ENCODE peak calls at places on chromosome 1, in eight cellular contexts. O is fibroblast of mammary gland, Y is GM23338, L is IMR-90, R is kidney epithelial cell, Z is mammary epithelial cell, N is glutamatergic neuron, F is pancreas. P is an unnamed sample.

GRCh38 chr1:236853916-236854601 is 59.0 kb downstream of the MTR start:
- DNase-seq in O (no peak), N (no peak), Y (no peak), L (peak; percentile 21), R (no peak), F (no peak), Z (no peak), P (peak; percentile 46)

GRCh38 chr1:47724427-47724999 is 272.7 kb downstream of the TRABD2B start:
- DNase-seq in Y (no peak), Z (no peak), F (no peak), N (no peak), L (no peak), O (no peak), R (no peak), P (no peak)

GRCh38 chr1:154729031-154729442 is 121.1 kb upstream of the ADAR start:
- DNase-seq in O (peak; percentile 73), L (peak; percentile 61), N (no peak), R (no peak), Z (no peak), Y (no peak), F (no peak), P (peak; percentile 38)

GRCh38 chr1:203813581-203814341 is 18.3 kb downstream of the ZBED6 start:
- DNase-seq in R (no peak), Z (no peak), F (no peak), L (no peak), O (no peak), N (no peak), Y (no peak), P (no peak)

GRCh38 chr1:152770411-152770810 is 4.5 kb upstream of the LCE1F start:
- DNase-seq in O (peak; percentile 38), Y (no peak), R (no peak), F (no peak), Z (no peak), N (no peak), L (no peak), P (no peak)

GRCh38 chr1:20271498-20272400 is 18.9 kb upstream of the VWA5B1 start:
- DNase-seq in F (no peak), Z (peak; percentile 20), O (peak; percentile 20), N (peak; percentile 65), R (no peak), Y (no peak), L (no peak), P (no peak)

GRCh38 chr1:108742268-108742667 is 4.2 kb upstream of the STXBP3 start:
- DNase-seq in F (no peak), N (no peak), Z (no peak), O (no peak), R (no peak), L (no peak), Y (peak; percentile 22), P (no peak)

GRCh38 chr1:153647375-153647714 is 11.2 kb upstream of the SNAPIN start:
- DNase-seq in N (no peak), O (no peak), R (no peak), L (no peak), Y (peak; percentile 59), Z (no peak), F (no peak), P (no peak)

GRCh38 chr1:63691672-63692425 is 82.0 kb upstream of the ROR1 start:
- DNase-seq in L (peak; percentile 94), Z (peak; percentile 68), Y (peak; percentile 92), O (peak; percentile 96), N (no peak), F (peak; percentile 67), R (peak; percentile 70), P (peak; percentile 97)

GRCh38 chr1:171743014-171743870 is 1.4 kb upstream of the VAMP4 start:
- DNase-seq in R (peak; percentile 47), F (no peak), L (peak; percentile 89), Y (no peak), N (no peak), Z (peak; percentile 81), O (peak; percentile 97), P (peak; percentile 76)

GRCh38 chr1:155171836-155172731 is 1.0 kb downstream of the KRTCAP2 start:
- DNase-seq in F (no peak), L (no peak), R (no peak), N (no peak), O (no peak), Y (no peak), Z (no peak), P (no peak)

GRCh38 chr1:211920141-211920572 is 89.6 kb upstream of the LPGAT1 start:
- DNase-seq in L (peak; percentile 69), Y (no peak), Z (no peak), O (peak; percentile 87), N (no peak), R (no peak), F (peak; percentile 60), P (peak; percentile 80)

GRCh38 chr1:163528710-163529348 is 207.1 kb downstream of the NUF2 start:
- DNase-seq in R (no peak), Y (peak; percentile 52), L (peak; percentile 15), Z (peak; percentile 5), N (peak; percentile 33), F (no peak), O (peak; percentile 35), P (peak; percentile 39)

DNA sequence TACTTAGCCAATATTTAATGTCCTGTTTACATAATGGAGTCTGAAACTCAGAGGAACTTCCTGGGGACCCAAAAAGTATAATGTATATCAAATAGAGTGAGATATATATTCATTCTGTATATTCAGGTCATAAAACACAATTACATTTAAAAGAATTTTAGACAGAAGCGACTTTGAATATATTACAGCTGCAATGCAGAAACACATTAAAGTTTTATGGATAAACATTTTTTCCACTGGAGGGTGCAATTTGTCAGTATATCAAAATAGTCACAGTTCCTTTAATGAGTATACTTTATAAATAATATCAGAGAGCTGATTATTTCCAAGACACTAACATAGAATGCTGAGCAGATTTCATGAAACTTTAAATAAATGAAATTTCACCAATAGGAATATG is 43.9 kb upstream of the CRB1 start:
- DNase-seq in O (no peak), R (no peak), F (no peak), Z (no peak), N (no peak), L (no peak), Y (no peak), P (peak; percentile 18)
- TF ChIP-seq CTCF in O (peak; percentile 17), R (peak; percentile 6), F (no peak), Z (no peak), N (no peak), L (peak; percentile 35), Y (peak; percentile 12), P (no peak)

GRCh38 chr1:228265167-228265566 is 57.3 kb downstream of the OBSCN start:
- DNase-seq in O (peak; percentile 30), Y (no peak), F (no peak), R (no peak), L (peak; percentile 33), Z (no peak), N (no peak), P (peak; percentile 36)
- TF ChIP-seq CTCF in O (peak; percentile 39), Y (no peak), F (no peak), R (peak; percentile 26), L (peak; percentile 30), Z (no peak), N (no peak), P (peak; percentile 41)

GRCh38 chr1:27400963-27401341 is 8.5 kb downstream of the GPR3 start:
- DNase-seq in F (no peak), O (no peak), Y (no peak), L (no peak), N (no peak), Z (no peak), R (no peak), P (no peak)

GRCh38 chr1:27405074-27405473 is 12.7 kb downstream of the GPR3 start:
- DNase-seq in L (peak; percentile 30), R (no peak), F (no peak), Z (peak; percentile 54), Y (peak; percentile 76), O (peak; percentile 56), N (peak; percentile 35), P (peak; percentile 90)

GRCh38 chr1:27402349-27402754 is 9.9 kb downstream of the GPR3 start:
- DNase-seq in L (peak; percentile 55), N (no peak), Y (peak; percentile 75), O (peak; percentile 63), Z (peak; percentile 54), F (peak; percentile 78), R (no peak), P (peak; percentile 76)

GRCh38 chr1:27403931-27404330 is 11.5 kb downstream of the GPR3 start:
- DNase-seq in R (no peak), N (no peak), Z (no peak), Y (no peak), F (no peak), O (no peak), L (no peak), P (no peak)

DNA sequence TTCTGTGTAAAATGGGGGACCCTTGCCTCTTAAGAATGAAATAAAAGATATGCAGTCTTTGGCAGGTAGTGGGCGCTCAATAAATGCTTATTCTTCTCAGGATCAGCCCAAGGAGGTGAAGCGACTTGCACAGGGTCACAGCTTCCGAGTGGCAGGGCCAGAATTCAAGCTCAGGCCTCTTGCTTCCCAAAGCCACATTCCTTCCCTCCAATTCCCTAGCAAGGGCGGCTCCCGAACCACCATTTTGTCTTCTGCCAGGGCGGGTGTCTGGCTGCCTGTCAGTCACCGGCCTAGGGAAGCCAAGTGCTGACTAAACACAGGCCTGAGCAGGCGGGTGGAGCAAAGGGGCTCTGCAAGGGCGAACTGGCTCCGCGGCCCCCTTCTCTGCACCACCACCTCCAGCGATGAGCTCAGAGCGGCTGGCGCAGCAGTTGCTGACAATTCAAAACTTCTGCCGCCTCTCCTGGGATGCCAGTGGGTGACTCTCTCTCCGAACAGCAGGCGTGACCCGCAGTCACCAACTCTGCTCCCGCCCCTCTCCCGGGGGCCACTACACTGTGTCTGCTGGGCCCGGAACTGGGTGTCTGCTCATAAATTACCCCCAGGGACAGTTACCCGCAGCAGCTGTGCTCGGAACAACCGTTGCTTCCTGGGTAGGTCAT is 10.8 kb downstream of the GPR3 start:
- DNase-seq in O (peak; percentile 82), Z (no peak), R (no peak), N (no peak), F (no peak), Y (peak; percentile 83), L (peak; percentile 42), P (peak; percentile 60)
- TF ChIP-seq CTCF in O (peak; percentile 33), Z (peak; percentile 22), R (peak; percentile 43), N (no peak), F (no peak), Y (peak; percentile 32), L (peak; percentile 28), P (peak; percentile 25)

DNA sequence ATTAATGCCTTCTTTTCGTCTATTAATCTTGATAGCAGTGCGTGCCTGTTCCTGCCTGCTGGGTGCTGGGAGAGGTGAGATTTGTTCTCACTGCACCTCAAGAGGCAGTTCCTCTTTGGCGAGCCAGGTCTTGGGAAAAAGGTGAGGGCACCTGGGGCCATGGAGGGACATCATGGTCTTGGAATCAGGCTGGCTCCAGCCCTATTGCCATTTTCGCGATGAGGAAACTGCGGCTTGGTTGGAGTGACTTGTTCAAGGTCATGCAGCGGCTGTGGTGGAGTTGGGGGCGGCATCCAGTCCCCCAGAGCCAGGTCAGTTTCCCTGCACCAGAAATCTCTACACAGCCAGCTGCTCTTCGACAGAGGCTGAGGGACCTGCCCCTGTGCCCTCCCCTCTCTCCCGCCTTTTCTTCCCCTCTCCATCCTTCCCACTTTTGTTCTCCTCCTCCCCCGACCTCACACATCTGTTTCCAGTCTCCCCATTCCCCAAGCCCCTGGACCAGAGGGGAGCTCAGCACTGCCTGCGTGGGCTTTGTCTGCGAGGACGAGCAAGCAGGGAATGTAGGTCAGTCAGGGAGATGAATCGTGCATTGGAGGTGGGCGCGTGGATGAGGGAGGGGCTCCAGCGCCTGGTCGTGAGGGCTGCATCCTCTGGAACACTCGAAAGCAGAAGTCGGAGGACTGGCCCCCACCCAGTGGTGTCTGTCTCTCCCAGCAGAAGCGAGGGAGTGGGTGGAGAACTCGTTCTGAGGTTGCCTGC is 135.1 kb downstream of the ACTL8 start:
- DNase-seq in N (no peak), L (no peak), Z (no peak), O (no peak), R (no peak), Y (no peak), F (no peak), P (no peak)
- TF ChIP-seq CTCF in N (no peak), L (no peak), Z (no peak), O (no peak), R (no peak), Y (no peak), F (no peak), P (no peak)